ENCODE peak calls at places on chromosomes 16 and 17, in eight cellular contexts. O is A549; Y is GM23338; G is astrocyte of the spinal cord; Q is lung; I is uterus; V is CD8-positive, alpha-beta memory T cell; X is neural progenitor cell. T is an unnamed sample.
A peak's percentile ranks its signal among the peaks of the same experiment; 100 is the strongest.

GRCh38 chr16:72740346-72740745 is 307.6 kb downstream of the ZFHX3 start:
- DNase-seq in Y (no peak), V (no peak), Q (no peak), G (peak; percentile 19), X (no peak), O (no peak), I (no peak), T (no peak)

GRCh38 chr17:50867856-50868438 is 1.8 kb upstream of the TOB1 start:
- DNase-seq in Y (no peak), Q (no peak), I (no peak), G (no peak), O (no peak), X (no peak), V (no peak), T (no peak)

GRCh38 chr16:4419402-4419801 is 3.0 kb upstream of the CORO7 start:
- DNase-seq in X (no peak), I (no peak), Q (no peak), G (no peak), V (no peak), O (no peak), Y (no peak), T (no peak)

GRCh38 chr16:6695666-6696065 is 637.0 kb upstream of the RBFOX1 start:
- DNase-seq in V (no peak), O (no peak), Y (no peak), I (no peak), X (no peak), Q (no peak), G (no peak), T (no peak)

GRCh38 chr17:32276217-32276616 is 10.6 kb downstream of the RHBDL3 start:
- DNase-seq in X (no peak), Q (no peak), I (peak; percentile 36), O (no peak), Y (peak; percentile 47), V (no peak), G (no peak), T (no peak)

GRCh38 chr17:34669511-34669910 is 90.1 kb downstream of the TMEM132E start:
- DNase-seq in Q (no peak), G (no peak), X (no peak), I (no peak), O (no peak), V (no peak), Y (no peak), T (no peak)

GRCh38 chr17:70109497-70109896 is 34.5 kb downstream of the KCNJ16 start:
- DNase-seq in V (no peak), Y (no peak), X (no peak), G (no peak), Q (no peak), I (peak; percentile 18), O (no peak), T (peak; percentile 76)

GRCh38 chr17:17557796-17558195 is 33.7 kb downstream of the PEMT start:
- DNase-seq in O (no peak), V (no peak), Q (no peak), G (no peak), Y (no peak), X (no peak), I (no peak), T (no peak)

GRCh38 chr16:21263640-21264211 is 14.4 kb downstream of the CRYM start:
- DNase-seq in X (peak; percentile 24), G (peak; percentile 17), Y (no peak), I (no peak), V (no peak), O (peak; percentile 14), Q (no peak), T (peak; percentile 49)

GRCh38 chr17:73643012-73643845 is 1.0 kb downstream of the SDK2 start:
- DNase-seq in Y (peak; percentile 61), Q (no peak), I (no peak), X (peak; percentile 71), V (no peak), O (peak; percentile 64), G (no peak), T (no peak)

GRCh38 chr16:3716831-3717234 is 491 bp downstream of the TRAP1 start:
- DNase-seq in X (peak; percentile 63), O (peak; percentile 29), V (peak; percentile 51), G (no peak), I (no peak), Y (peak; percentile 60), Q (no peak), T (no peak)

GRCh38 chr17:33680479-33680878 is 387.4 kb upstream of the ASIC2 start:
- DNase-seq in Y (no peak), X (no peak), V (no peak), Q (no peak), G (no peak), I (no peak), O (no peak), T (no peak)

GRCh38 chr17:63478814-63479494 is 2.1 kb downstream of the ACE start:
- DNase-seq in Y (peak; percentile 94), G (peak; percentile 89), X (peak; percentile 86), V (peak; percentile 87), O (peak; percentile 92), I (peak; percentile 77), Q (peak; percentile 82), T (peak; percentile 43)

GRCh38 chr16:49280022-49280741 is 1.5 kb downstream of the CBLN1 start:
- DNase-seq in G (no peak), Y (peak; percentile 89), I (no peak), X (peak; percentile 90), V (no peak), Q (no peak), O (no peak), T (no peak)

GRCh38 chr16:17555176-17555575 is 84.4 kb upstream of the XYLT1 start:
- DNase-seq in Q (no peak), X (no peak), O (no peak), G (peak; percentile 80), Y (no peak), I (no peak), V (no peak), T (no peak)

GRCh38 chr16:1906052-1906845 is 12.0 kb downstream of the HS3ST6 start:
- DNase-seq in I (no peak), Q (no peak), V (no peak), X (peak; percentile 21), G (no peak), Y (no peak), O (no peak), T (no peak)

GRCh38 chr16:53041196-53041977 is 11.3 kb downstream of the CHD9NB start:
- DNase-seq in V (no peak), G (peak; percentile 44), Y (peak; percentile 59), Q (no peak), X (peak; percentile 40), I (peak; percentile 67), O (no peak), T (peak; percentile 63)

GRCh38 chr16:57533618-57534336 is 2.6 kb downstream of the CCDC102A start:
- DNase-seq in V (peak; percentile 70), Q (no peak), I (peak; percentile 56), G (no peak), O (no peak), Y (no peak), X (no peak), T (no peak)

GRCh38 chr17:28346746-28347246 is 10.5 kb downstream of the POLDIP2 start:
- DNase-seq in O (peak; percentile 48), I (no peak), Y (peak; percentile 57), X (peak; percentile 21), G (no peak), V (no peak), Q (no peak), T (no peak)

GRCh38 chr17:35740997-35741931 is 9.8 kb downstream of the RASL10B start:
- DNase-seq in V (no peak), Y (peak; percentile 88), G (no peak), O (no peak), X (peak; percentile 70), I (no peak), Q (no peak), T (no peak)
- H3K4me3 ChIP-seq in V (no peak overlapping the region), Y (peak overlapping the region; percentile 55), G (no peak overlapping the region), O (peak overlapping the region; percentile 39), X (peak overlapping the region; percentile 28), I (no peak overlapping the region), Q (no peak overlapping the region), T (no peak overlapping the region)

GRCh38 chr16:86573646-86574508 is 4.5 kb upstream of the FOXL1 start:
- DNase-seq in O (no peak), V (no peak), G (no peak), Y (no peak), I (no peak), X (no peak), Q (no peak), T (no peak)

GRCh38 chr16:86572616-86573015 is 5.7 kb upstream of the FOXL1 start:
- DNase-seq in G (no peak), Q (no peak), Y (no peak), O (no peak), I (no peak), V (no peak), X (no peak), T (no peak)

GRCh38 chr16:86572041-86572521 is 5.5 kb downstream of the FOXC2 start:
- DNase-seq in V (no peak), I (no peak), Y (no peak), O (no peak), G (peak; percentile 39), Q (no peak), X (no peak), T (no peak)

GRCh38 chr16:86574646-86575045 is 3.7 kb upstream of the FOXL1 start:
- DNase-seq in V (no peak), G (no peak), X (no peak), Y (no peak), Q (no peak), I (no peak), O (no peak), T (no peak)

DNA sequence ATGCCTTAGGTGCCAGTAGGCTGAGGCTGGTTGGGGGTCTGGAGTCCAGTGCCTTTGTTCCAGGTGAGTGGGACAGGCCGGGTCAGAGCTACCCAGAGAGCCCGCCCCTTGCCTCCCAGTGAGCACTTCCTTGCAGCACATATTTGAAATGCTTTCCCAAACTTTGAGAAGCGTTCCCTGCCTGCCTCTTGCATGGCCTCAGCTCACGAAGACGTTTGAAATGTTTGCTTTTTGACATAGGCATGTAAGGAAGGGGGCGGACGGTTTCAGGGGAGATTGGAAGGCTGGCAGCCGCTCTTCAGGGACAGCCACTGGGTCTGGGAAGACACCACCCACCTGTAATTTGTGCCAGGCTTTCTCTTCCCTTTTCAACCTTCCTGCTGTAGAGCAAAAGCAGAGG is 5.1 kb upstream of the FOXL1 start:
- DNase-seq in I (no peak), G (peak; percentile 43), V (no peak), Q (no peak), Y (peak; percentile 86), O (no peak), X (no peak), T (no peak)
- H3K4me3 ChIP-seq in I (no peak overlapping the region), G (no peak overlapping the region), V (no peak overlapping the region), Q (no peak overlapping the region), Y (peak overlapping the region; percentile 39), O (no peak overlapping the region), X (no peak overlapping the region), T (no peak overlapping the region)

GRCh38 chr17:7022791-7023571 is at the start of gene BCL6B:
- DNase-seq in Q (no peak), O (no peak), X (peak; percentile 68), V (no peak), I (peak; percentile 38), G (no peak), Y (peak; percentile 68), T (no peak)
- H3K4me3 ChIP-seq in Q (peak within 1 kb of the TSS; percentile 55), O (peak within 1 kb of the TSS; percentile 9), X (peak within 1 kb of the TSS; percentile 35), V (peak within 1 kb of the TSS; percentile 45), I (peak within 1 kb of the TSS; percentile 8), G (peak within 1 kb of the TSS; percentile 15), Y (peak within 1 kb of the TSS; percentile 74), T (peak within 1 kb of the TSS; percentile 35)

DNA sequence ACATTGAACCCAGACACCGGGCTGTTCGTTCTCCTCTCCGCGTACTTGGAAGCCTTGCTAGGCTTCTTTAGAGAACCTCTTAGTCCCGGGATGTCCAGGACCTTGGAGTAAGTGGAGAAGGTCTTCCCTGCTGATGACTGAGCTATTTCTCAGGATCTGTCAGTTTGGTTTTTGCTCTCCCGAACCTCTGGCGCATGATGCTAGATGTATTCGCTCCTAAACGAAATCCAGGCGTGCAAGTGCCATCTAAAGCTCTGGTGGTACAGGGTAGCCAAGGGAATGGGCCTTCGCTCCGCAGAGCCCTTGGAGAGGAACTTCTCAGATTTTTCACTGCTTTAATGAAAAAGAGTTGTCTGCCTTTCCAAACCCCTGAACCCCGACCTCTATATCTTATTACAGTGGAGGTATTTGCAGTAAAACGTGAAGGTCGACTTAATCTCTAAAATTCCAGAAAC is 544 bp downstream of the VMP1 start:
- DNase-seq in X (no peak), I (no peak), Y (peak; percentile 43), O (no peak), G (no peak), Q (no peak), V (no peak), T (no peak)
- H3K4me3 ChIP-seq in X (peak overlapping the region; percentile 81), I (peak overlapping the region; percentile 95), Y (peak overlapping the region; percentile 82), O (peak overlapping the region; percentile 68), G (peak overlapping the region; percentile 79), Q (peak overlapping the region; percentile 78), V (peak overlapping the region; percentile 69), T (peak overlapping the region; percentile 94)

T was measured in epithelial cell of proximal tubule.